ENCODE peak calls at places on chromosomes 13 and 19, in six cellular contexts. Z, U, M, B, J and D are unnamed samples.

GRCh38 chr13:57632276-57633140 is 964 bp downstream of the PCDH17 start:
- DNase-seq in J (peak), M (no peak), B (no peak), Z (peak), U (peak), D (no peak)

GRCh38 chr19:14409157-14410053 is 9.7 kb downstream of the DDX39A start:
- DNase-seq in M (no peak), U (no peak), B (no peak), J (no peak), Z (no peak), D (no peak)

GRCh38 chr19:33427801-33428626 is 54.5 kb downstream of the CEBPG start:
- DNase-seq in J (no peak), Z (no peak), U (no peak), B (no peak), M (no peak), D (no peak)

GRCh38 chr13:112876305-112877000 is 92.6 kb upstream of the MCF2L start:
- DNase-seq in M (no peak), Z (no peak), U (no peak), J (no peak), B (no peak), D (no peak)

GRCh38 chr19:5440299-5440698 is 14.9 kb upstream of the ZNRF4 start:
- DNase-seq in Z (no peak), J (no peak), B (no peak), M (no peak), U (no peak), D (no peak)

GRCh38 chr19:35223856-35224505 is 4.6 kb downstream of the FAM187B start:
- DNase-seq in B (no peak), U (no peak), M (no peak), J (no peak), Z (no peak), D (no peak)

GRCh38 chr13:44710576-44710975 is 134.4 kb upstream of the TSC22D1 start:
- DNase-seq in J (no peak), M (no peak), B (no peak), U (no peak), Z (no peak), D (no peak)

GRCh38 chr13:97848886-97849285 is 104.6 kb upstream of the IPO5 start:
- DNase-seq in M (no peak), J (no peak), U (no peak), Z (no peak), B (no peak), D (no peak)